ENCODE peak calls at places on chromosomes 12 and 14, in six cellular contexts. B is KG1; G is Right ventricle myocardium inferior; W is activated T-helper 1 cell treated with anti-CD3 and anti-CD28 coated beads, Interleukin-2, amount 50 U/mL, for 16 hours; P is RWPE1; Q is pancreas. J is an unnamed sample.

GRCh38 chr12:91920276-91920675 is 225.4 kb downstream of the BTG1 start:
- DNase-seq in B (no peak), G (no peak), W (no peak), Q (no peak), P (no peak), J (no peak)

GRCh38 chr14:70289138-70289537 is 70.3 kb downstream of the COX16 start:
- DNase-seq in B (peak; percentile 41), P (no peak), W (no peak), Q (no peak), G (no peak), J (no peak)

GRCh38 chr12:14948672-14949071 is 10.3 kb upstream of the ERP27 start:
- DNase-seq in Q (no peak), P (no peak), B (peak; percentile 42), G (no peak), W (no peak), J (no peak)

GRCh38 chr14:99530407-99530806 is 49.2 kb downstream of the CCNK start:
- DNase-seq in P (no peak), W (no peak), G (no peak), Q (no peak), B (no peak), J (no peak)

GRCh38 chr12:1117970-1118563 is 127.0 kb downstream of the ERC1 start:
- DNase-seq in Q (peak; percentile 75), P (peak; percentile 12), B (peak; percentile 42), W (peak; percentile 44), G (no peak), J (peak; percentile 80)

GRCh38 chr12:96103067-96103650 is 67.8 kb upstream of the LTA4H start:
- DNase-seq in G (no peak), W (no peak), B (peak; percentile 62), P (no peak), Q (no peak), J (no peak)

GRCh38 chr12:47736877-47737676 is 11.8 kb upstream of the ENDOU start:
- DNase-seq in G (peak; percentile 93), P (no peak), B (no peak), Q (peak; percentile 92), W (no peak), J (peak; percentile 37)

GRCh38 chr12:93957870-93958269 is 190.5 kb upstream of the PLXNC1 start:
- DNase-seq in P (no peak), W (no peak), Q (no peak), B (no peak), G (no peak), J (no peak)

GRCh38 chr12:53064613-53065415 is 14.4 kb downstream of the SPRYD3 start:
- DNase-seq in W (no peak), P (no peak), G (no peak), B (no peak), Q (no peak), J (no peak)

GRCh38 chr12:6936642-6937480 is 6.8 kb upstream of the RNU7-1 start:
- DNase-seq in W (no peak), P (no peak), G (no peak), B (no peak), Q (peak; percentile 79), J (no peak)

GRCh38 chr12:59087077-59087673 is 166.9 kb upstream of the LRIG3 start:
- DNase-seq in W (no peak), P (peak; percentile 39), G (no peak), Q (no peak), B (no peak), J (no peak)

GRCh38 chr12:78181544-78182162 is 351.0 kb downstream of the NAV3 start:
- DNase-seq in G (peak; percentile 15), B (no peak), W (no peak), Q (no peak), P (peak; percentile 6), J (no peak)

GRCh38 chr12:52423035-52423434 is 11.1 kb downstream of the KRT75 start:
- DNase-seq in W (no peak), Q (no peak), B (no peak), G (no peak), P (no peak), J (no peak)

GRCh38 chr12:102629262-102629888 is 149.0 kb upstream of the IGF1 start:
- DNase-seq in G (no peak), W (no peak), P (no peak), Q (no peak), B (no peak), J (no peak)

GRCh38 chr12:30753761-30754382 is 879 bp downstream of the CAPRIN2 start:
- DNase-seq in W (no peak), Q (no peak), P (peak; percentile 20), B (no peak), G (no peak), J (no peak)

GRCh38 chr12:49984476-49984890 is 11.7 kb downstream of the AQP6 start:
- DNase-seq in W (no peak), B (no peak), Q (no peak), P (no peak), G (no peak), J (no peak)

GRCh38 chr12:92075425-92075891 is 70.2 kb downstream of the BTG1 start:
- DNase-seq in P (no peak), Q (no peak), G (no peak), B (no peak), W (no peak), J (no peak)

GRCh38 chr14:100010679-100011078 is 54.5 kb upstream of the EVL start:
- DNase-seq in P (no peak), G (no peak), B (no peak), W (no peak), Q (no peak), J (no peak)

GRCh38 chr12:33795536-33795935 is 226.8 kb upstream of the ALG10 start:
- DNase-seq in Q (no peak), B (no peak), G (no peak), P (no peak), W (no peak), J (no peak)

GRCh38 chr14:85416771-85417170 is 113.2 kb upstream of the FLRT2 start:
- DNase-seq in G (no peak), B (peak; percentile 40), W (no peak), P (peak; percentile 64), Q (no peak), J (no peak)

GRCh38 chr12:45273717-45274271 is 57.9 kb downstream of the ANO6 start:
- DNase-seq in P (peak; percentile 89), G (no peak), Q (no peak), W (no peak), B (no peak), J (no peak)

GRCh38 chr12:86597431-86597830 is 341.2 kb upstream of the MGAT4C start:
- DNase-seq in Q (no peak), P (no peak), W (no peak), G (no peak), B (no peak), J (no peak)

GRCh38 chr14:50394713-50395112 is 2.0 kb downstream of the CDKL1 start:
- DNase-seq in B (no peak), Q (no peak), G (no peak), W (no peak), P (no peak), J (no peak)

GRCh38 chr12:38138225-38139221 is 178.1 kb upstream of the ALG10B start:
- DNase-seq in B (peak; percentile 33), G (no peak), P (peak; percentile 69), W (peak; percentile 38), Q (peak; percentile 74), J (peak; percentile 61)

GRCh38 chr12:8831116-8831515 is 8.7 kb downstream of the A2ML1 start:
- DNase-seq in P (no peak), W (no peak), B (no peak), G (no peak), Q (no peak), J (no peak)

GRCh38 chr14:69712637-69713088 is 54.3 kb upstream of the SRSF5 start:
- DNase-seq in W (no peak), Q (peak; percentile 60), P (peak; percentile 31), G (peak; percentile 72), B (no peak), J (peak; percentile 64)

GRCh38 chr12:99092100-99092851 is 447.2 kb downstream of the APAF1 start:
- DNase-seq in Q (no peak), G (no peak), W (no peak), P (no peak), B (no peak), J (no peak)

GRCh38 chr14:96086032-96086431 is 46.9 kb downstream of the C14orf132 start:
- DNase-seq in P (peak; percentile 86), G (no peak), W (no peak), B (no peak), Q (no peak), J (no peak)

GRCh38 chr12:19130224-19131019 is 889 bp downstream of the PLEKHA5 start:
- DNase-seq in B (no peak), P (peak; percentile 15), Q (peak; percentile 55), W (no peak), G (peak; percentile 70), J (peak; percentile 35)

GRCh38 chr12:55828357-55828756 is 1.0 kb downstream of the DNAJC14 start:
- DNase-seq in W (no peak), Q (no peak), P (no peak), G (no peak), B (no peak), J (no peak)

GRCh38 chr12:122202017-122202416 is 1.5 kb upstream of the B3GNT4 start:
- DNase-seq in W (no peak), P (no peak), G (no peak), B (no peak), Q (no peak), J (no peak)

GRCh38 chr14:105066285-105067071 is 1.2 kb upstream of the GPR132 start:
- DNase-seq in W (no peak), Q (no peak), B (no peak), G (no peak), P (no peak), J (no peak)

J was measured in prostate gland.